ENCODE peak calls at places on chromosome 5, in seven cellular contexts. Z is SW 1271; U is NCI-H2171; Y is NCI-H1092 treated with DMSO at 0.1 percent for 48 hours; A is H9; X is stimulated activated CD4-positive, alpha-beta T cell treated with anti-CD3 and anti-CD28 coated beads, Interleukin-2, amount 100 ng/mL, for 48 hours; I is GM12891. H is an unnamed sample.

GRCh38 chr5:155046591-155046990 is 33.0 kb downstream of the KIF4B start:
- DNase-seq in X (no peak), I (no peak), A (peak), U (no peak), Z (no peak), Y (peak), H (no peak)

GRCh38 chr5:40406426-40407211 is 273.1 kb upstream of the PTGER4 start:
- DNase-seq in A (no peak), I (no peak), Y (no peak), U (no peak), X (no peak), Z (no peak), H (no peak)

GRCh38 chr5:135308752-135309151 is 90.3 kb downstream of the MACROH2A1 start:
- DNase-seq in U (no peak), X (no peak), I (no peak), Y (no peak), Z (no peak), A (no peak), H (no peak)

GRCh38 chr5:58369513-58370156 is 90.3 kb downstream of the PLK2 start:
- DNase-seq in X (no peak), U (no peak), Z (no peak), I (no peak), Y (no peak), A (no peak), H (no peak)

GRCh38 chr5:115168829-115169391 is 798 bp downstream of the TRIM36 start:
- DNase-seq in Z (no peak), X (no peak), Y (peak), U (no peak), I (peak), A (peak), H (no peak)

GRCh38 chr5:963310-963672 is 45.3 kb upstream of the NKD2 start:
- DNase-seq in A (no peak), I (no peak), Z (no peak), U (no peak), Y (no peak), X (no peak), H (peak)

GRCh38 chr5:36690041-36690941 is 83.9 kb downstream of the SLC1A3 start:
- DNase-seq in U (peak), X (peak), Z (peak), Y (peak), A (peak), I (peak), H (peak)

GRCh38 chr5:141747152-141747640 is 65.2 kb upstream of the ARAP3 start:
- DNase-seq in U (peak), X (no peak), Z (no peak), A (peak), Y (peak), I (no peak), H (peak)

GRCh38 chr5:171709930-171710329 is 75.7 kb upstream of the SMIM23 start:
- DNase-seq in I (no peak), Y (no peak), X (no peak), U (no peak), A (peak), Z (no peak), H (no peak)

GRCh38 chr5:68409259-68409658 is 193.7 kb downstream of the PIK3R1 start:
- DNase-seq in Z (no peak), U (no peak), Y (no peak), I (no peak), X (no peak), A (no peak), H (no peak)

GRCh38 chr5:121967187-121967586 is 5.4 kb downstream of the SRFBP1 start:
- DNase-seq in Y (no peak), U (no peak), X (no peak), Z (no peak), I (no peak), A (no peak), H (no peak)

GRCh38 chr5:73946278-73946677 is 320.3 kb downstream of the ARHGEF28 start:
- DNase-seq in I (no peak), X (no peak), Y (peak), A (no peak), Z (no peak), U (no peak), H (no peak)

GRCh38 chr5:132389453-132390286 is 20.2 kb downstream of the SLC22A5 start:
- DNase-seq in Z (peak), X (no peak), U (no peak), Y (no peak), A (no peak), I (no peak), H (peak)

GRCh38 chr5:34655354-34655991 is 655 bp upstream of the RAI14 start:
- DNase-seq in X (peak), I (peak), A (peak), Y (no peak), U (no peak), Z (no peak), H (no peak)

GRCh38 chr5:71891406-71891805 is 172.3 kb downstream of the CARTPT start:
- DNase-seq in X (no peak), A (no peak), Z (no peak), Y (no peak), I (no peak), U (no peak), H (no peak)

GRCh38 chr5:83567741-83568530 is 96.4 kb downstream of the VCAN start:
- DNase-seq in I (no peak), X (no peak), U (no peak), Y (no peak), Z (no peak), A (no peak), H (no peak)

GRCh38 chr5:68648944-68649874 is 433.7 kb downstream of the PIK3R1 start:
- DNase-seq in A (no peak), U (no peak), X (no peak), Z (no peak), I (no peak), Y (no peak), H (no peak)

GRCh38 chr5:18329346-18329745 is 695.1 kb downstream of the TAF11L14 start:
- DNase-seq in A (no peak), X (no peak), Y (no peak), Z (no peak), U (no peak), I (no peak), H (no peak)

GRCh38 chr5:104241051-104241450 is 678.5 kb upstream of the NUDT12 start:
- DNase-seq in Y (no peak), I (no peak), Z (no peak), A (no peak), U (peak), X (no peak), H (no peak)

GRCh38 chr5:168302785-168303184 is 11.3 kb downstream of the WWC1 start:
- DNase-seq in Y (no peak), U (no peak), X (no peak), I (no peak), A (no peak), Z (peak), H (no peak)

GRCh38 chr5:56862909-56863308 is 46.5 kb upstream of the SETD9 start:
- DNase-seq in I (no peak), A (no peak), Y (no peak), X (no peak), U (no peak), Z (no peak), H (no peak)

GRCh38 chr5:151202381-151203139 is 21.3 kb downstream of the CCDC69 start:
- DNase-seq in Z (no peak), I (no peak), Y (no peak), U (no peak), A (no peak), X (no peak), H (no peak)

GRCh38 chr5:68189613-68190012 is 25.9 kb upstream of the PIK3R1 start:
- DNase-seq in A (no peak), I (no peak), X (no peak), Z (no peak), U (no peak), Y (peak), H (no peak)

GRCh38 chr5:178404987-178405386 is 172.4 kb upstream of the PHYKPL start:
- DNase-seq in Y (no peak), U (peak), I (no peak), X (no peak), Z (no peak), A (no peak), H (no peak)

GRCh38 chr5:73370620-73371583 is 77.7 kb downstream of the FOXD1 start:
- DNase-seq in I (no peak), U (no peak), Z (peak), A (no peak), Y (no peak), X (no peak), H (no peak)

GRCh38 chr5:54311178-54311811 is 922 bp upstream of the ARL15 start:
- DNase-seq in A (no peak), U (peak), Y (no peak), I (no peak), Z (no peak), X (no peak), H (no peak)

GRCh38 chr5:163696270-163696887 is 191.0 kb downstream of the MAT2B start:
- DNase-seq in X (no peak), I (no peak), Z (no peak), Y (peak), A (peak), U (no peak), H (no peak)

H was measured in mucosa of descending colon.